ENCODE peak calls at places on chromosomes 11 and 22, in eight cellular contexts. N is CD4-positive, CD25-positive, alpha-beta regulatory T cell; Y is A549; T is tibial nerve; R is body of pancreas; J is fibroblast of lung; Q is CD8-positive, alpha-beta memory T cell; X is esophagus squamous epithelium. P is an unnamed sample. For H3K4me1, the result is how much of the 10 kb centered on the place peaks cover.

GRCh38 chr11:74384641-74385040 is 13.6 kb downstream of the PGM2L1 start:
- DNase-seq in N (no peak), Y (no peak), T (no peak), R (no peak), J (no peak), Q (no peak), X (no peak), P (no peak)

GRCh38 chr11:46112961-46113617 is 8.2 kb downstream of the PHF21A start:
- DNase-seq in N (peak), Y (peak), T (no peak), R (peak), J (peak), Q (no peak), X (no peak), P (peak)

GRCh38 chr11:1302461-1303073 is 6.9 kb downstream of the TOLLIP start:
- DNase-seq in N (no peak), Y (no peak), T (no peak), R (peak), J (no peak), Q (no peak), X (no peak), P (no peak)

GRCh38 chr11:36492724-36493304 is 17.3 kb downstream of the TRAF6 start:
- DNase-seq in N (peak), Y (peak), T (no peak), R (no peak), J (peak), Q (no peak), X (no peak), P (peak)

GRCh38 chr11:129933262-129933661 is 37.9 kb upstream of the NFRKB start:
- DNase-seq in N (no peak), Y (no peak), T (no peak), R (no peak), J (no peak), Q (no peak), X (no peak), P (no peak)

GRCh38 chr11:128889657-128890213 is 1.4 kb upstream of the KCNJ5 start:
- DNase-seq in N (no peak), Y (no peak), T (no peak), R (no peak), J (no peak), Q (no peak), X (no peak), P (no peak)

GRCh38 chr11:78941226-78941851 is 366.7 kb upstream of the NARS2 start:
- DNase-seq in N (no peak), Y (no peak), T (no peak), R (no peak), J (no peak), Q (no peak), X (no peak), P (no peak)

GRCh38 chr11:90737328-90738050 is 514.6 kb upstream of the CHORDC1 start:
- DNase-seq in N (no peak), Y (no peak), T (no peak), R (no peak), J (peak), Q (no peak), X (no peak), P (no peak)

GRCh38 chr11:72826191-72826941 is 12.2 kb downstream of the ATG16L2 start:
- DNase-seq in N (no peak), Y (no peak), T (no peak), R (no peak), J (no peak), Q (no peak), X (no peak), P (no peak)

GRCh38 chr11:66142370-66143263 is 72.5 kb downstream of the PACS1 start:
- DNase-seq in N (no peak), Y (peak), T (no peak), R (peak), J (no peak), Q (no peak), X (no peak), P (no peak)

GRCh38 chr11:5257296-5257695 is 2.7 kb upstream of the HBG2 start:
- DNase-seq in N (no peak), Y (no peak), T (no peak), R (no peak), J (no peak), Q (no peak), X (no peak), P (no peak)

GRCh38 chr11:23903044-23903704 is 593.7 kb upstream of the LUZP2 start:
- DNase-seq in N (no peak), Y (no peak), T (no peak), R (no peak), J (peak), Q (no peak), X (no peak), P (no peak)

GRCh38 chr11:132822294-132822693 is 710.0 kb downstream of the OPCML start:
- DNase-seq in N (no peak), Y (no peak), T (no peak), R (no peak), J (no peak), Q (no peak), X (no peak), P (no peak)

GRCh38 chr22:49158741-49159564 is 668.7 kb downstream of the BRD1 start:
- DNase-seq in N (no peak), Y (no peak), T (no peak), R (no peak), J (no peak), Q (no peak), X (no peak), P (no peak)

GRCh38 chr11:58629857-58630256 is 7.4 kb downstream of the CNTF start:
- DNase-seq in N (peak), Y (peak), T (no peak), R (peak), J (peak), Q (no peak), X (no peak), P (no peak)

GRCh38 chr11:3058753-3059664 is 1.8 kb upstream of the CARS1 start:
- DNase-seq in N (no peak), Y (no peak), T (no peak), R (no peak), J (peak), Q (no peak), X (no peak), P (no peak)

GRCh38 chr11:112784323-112785073 is 176.7 kb upstream of the NCAM1 start:
- DNase-seq in N (no peak), Y (no peak), T (no peak), R (peak), J (peak), Q (no peak), X (no peak), P (no peak)

GRCh38 chr11:64888761-64889511 is 10.5 kb upstream of the EHD1 start:
- DNase-seq in N (no peak), Y (peak), T (no peak), R (peak), J (no peak), Q (no peak), X (no peak), P (no peak)

GRCh38 chr11:110711776-110712642 is at the start of gene ARHGAP20:
- DNase-seq in N (peak), Y (peak), T (peak), R (peak), J (peak), Q (peak), X (no peak), P (no peak)

GRCh38 chr11:66082936-66083698 is 13.0 kb downstream of the PACS1 start:
- DNase-seq in N (no peak), Y (no peak), T (no peak), R (peak), J (no peak), Q (no peak), X (no peak), P (no peak)

GRCh38 chr11:9264381-9265210 is 554 bp downstream of the DENND5A start:
- DNase-seq in N (peak), Y (peak), T (peak), R (peak), J (peak), Q (no peak), X (peak), P (peak)

GRCh38 chr11:96614846-96615245 is 225.0 kb downstream of the JRKL start:
- DNase-seq in N (no peak), Y (no peak), T (no peak), R (no peak), J (no peak), Q (no peak), X (no peak), P (no peak)

GRCh38 chr22:49962012-49962750 is 1.6 kb downstream of the PIM3 start:
- DNase-seq in N (peak), Y (peak), T (peak), R (peak), J (peak), Q (peak), X (no peak), P (peak)

GRCh38 chr22:45645526-45646414 is 25.9 kb upstream of the ATXN10 start:
- DNase-seq in N (peak), Y (peak), T (peak), R (peak), J (peak), Q (peak), X (no peak), P (peak)

GRCh38 chr22:28103596-28103995 is 184.5 kb upstream of the PITPNB start:
- DNase-seq in N (no peak), Y (no peak), T (no peak), R (no peak), J (peak), Q (no peak), X (no peak), P (no peak)
- H3K27ac ChIP-seq in N (no peak), Y (no peak), T (no peak), R (no peak), J (no peak), Q (no peak), X (peak), P (no peak)

GRCh38 chr11:13303668-13304649 is 26.4 kb downstream of the BMAL1 start:
- DNase-seq in N (no peak), Y (no peak), T (no peak), R (no peak), J (no peak), Q (no peak), X (no peak), P (no peak)
- H3K4me1 ChIP-seq in N (half or more), Y (under half), T (under half), R (under half), J (under half), Q (half or more), X (half or more), P (half or more)

GRCh38 chr11:43943357-43943930 is 1.0 kb downstream of the C11orf96 start:
- DNase-seq in N (no peak), Y (no peak), T (no peak), R (no peak), J (no peak), Q (no peak), X (no peak), P (no peak)
- H3K27ac ChIP-seq in N (no peak), Y (no peak), T (peak), R (peak), J (no peak), Q (no peak), X (peak), P (no peak)

GRCh38 chr11:114073506-114074381 is 14.2 kb downstream of the ZBTB16 start:
- DNase-seq in N (peak), Y (no peak), T (no peak), R (no peak), J (no peak), Q (peak), X (no peak), P (peak)
- H3K4me1 ChIP-seq in N (under half), Y (under half), T (under half), R (half or more), J (under half), Q (under half), X (half or more), P (under half)

GRCh38 chr11:61578819-61579218 is 2.1 kb downstream of the SYT7 start:
- DNase-seq in N (no peak), Y (no peak), T (no peak), R (no peak), J (no peak), Q (no peak), X (no peak), P (no peak)

GRCh38 chr11:61580292-61580888 is 486 bp downstream of the SYT7 start:
- DNase-seq in N (no peak), Y (peak), T (no peak), R (peak), J (no peak), Q (no peak), X (no peak), P (no peak)

GRCh38 chr11:61581030-61581928 is at the start of gene SYT7:
- DNase-seq in N (peak), Y (peak), T (peak), R (peak), J (peak), Q (peak), X (peak), P (peak)

GRCh38 chr11:61579398-61580291 is 1.2 kb downstream of the SYT7 start:
- DNase-seq in N (no peak), Y (no peak), T (no peak), R (no peak), J (no peak), Q (no peak), X (no peak), P (no peak)

DNA sequence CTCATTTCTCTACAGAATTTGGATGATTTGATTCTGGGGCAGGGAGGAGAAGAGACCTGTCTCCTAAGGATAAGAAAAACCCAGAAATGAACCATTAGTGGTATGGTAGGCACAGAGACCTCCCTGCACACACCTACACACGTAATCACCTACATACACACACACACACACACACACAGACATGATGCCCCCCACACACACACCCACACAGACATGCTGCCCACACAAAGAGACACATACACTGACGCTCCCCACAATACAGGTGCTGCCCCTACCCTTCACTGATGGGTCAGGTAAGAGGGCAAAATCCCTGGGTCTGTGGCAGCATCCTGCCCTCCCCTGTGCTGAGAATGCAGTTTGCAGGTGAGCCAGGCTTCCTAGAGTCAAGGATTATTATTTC is 1.1 kb upstream of the SYT7 start:
- DNase-seq in N (no peak), Y (no peak), T (no peak), R (no peak), J (no peak), Q (no peak), X (no peak), P (no peak)
- H3K27ac ChIP-seq in N (no peak), Y (no peak), T (no peak), R (no peak), J (no peak), Q (no peak), X (peak), P (no peak)

DNA sequence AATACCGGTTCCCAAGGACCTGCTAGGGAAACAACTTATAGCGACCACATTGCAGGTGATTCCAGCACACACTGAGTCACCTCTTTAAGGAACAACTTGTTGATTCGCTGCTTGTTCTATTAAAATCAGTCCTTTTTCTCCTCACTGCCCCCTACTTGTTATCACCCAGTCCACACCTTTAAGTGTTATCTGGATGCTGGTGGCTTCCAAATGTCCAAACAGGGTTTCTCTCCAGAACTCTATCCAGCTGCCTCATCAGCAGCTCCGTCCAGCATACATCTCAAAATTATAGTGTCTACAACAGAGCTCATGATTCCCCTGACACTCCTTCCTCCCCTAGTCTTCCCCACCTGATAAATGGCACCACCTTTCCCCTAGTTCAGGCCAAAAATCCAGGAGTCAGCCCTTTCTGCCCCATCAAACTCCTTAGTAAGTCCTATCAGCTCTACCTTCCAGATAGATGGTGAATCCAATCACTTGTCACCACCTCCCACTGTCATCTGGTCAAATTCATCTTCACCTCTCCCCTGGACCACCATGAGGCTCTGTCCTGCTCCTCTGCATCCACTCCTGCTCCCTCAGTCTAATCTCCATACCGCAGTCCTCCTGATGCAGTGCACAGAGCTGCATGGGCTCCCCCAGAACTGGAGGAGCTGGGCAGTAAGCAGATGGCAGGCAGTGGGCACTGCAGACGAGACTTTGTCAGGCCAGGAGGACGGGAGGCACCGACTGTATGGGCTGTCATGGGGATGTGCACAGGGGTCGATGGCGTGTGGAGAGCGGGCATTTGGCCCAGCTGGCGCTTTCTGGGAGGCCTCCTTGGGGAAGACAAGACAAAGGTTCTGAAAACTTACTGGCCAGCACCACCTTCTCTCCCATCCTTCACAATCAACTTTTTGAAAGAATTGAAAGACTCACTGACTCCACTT is 19.3 kb downstream of the IL10RA start:
- DNase-seq in N (no peak), Y (no peak), T (no peak), R (no peak), J (no peak), Q (no peak), X (no peak), P (no peak)
- H3K4me1 ChIP-seq in N (half or more), Y (under half), T (under half), R (under half), J (under half), Q (half or more), X (half or more), P (half or more)

DNA sequence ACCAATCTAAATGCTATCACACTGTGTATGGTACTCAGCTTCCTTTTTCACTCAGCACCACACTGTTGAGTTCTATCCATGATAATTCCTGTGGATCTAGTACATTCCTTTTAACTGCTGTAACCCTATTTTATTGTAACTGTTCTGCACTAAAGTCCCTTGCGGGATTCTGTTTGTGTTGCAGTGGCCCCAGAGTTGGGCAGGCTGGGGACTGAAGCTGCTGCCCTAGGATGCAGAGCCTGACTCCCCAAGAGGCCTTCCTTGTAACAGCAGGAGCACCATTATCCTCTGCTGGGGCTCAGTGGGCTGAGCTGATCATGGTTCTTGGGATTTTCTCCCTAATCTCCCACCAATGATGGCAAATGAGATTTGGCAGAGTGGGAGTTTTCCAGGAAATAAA is 77.7 kb downstream of the CABIN1 start:
- DNase-seq in N (no peak), Y (no peak), T (no peak), R (no peak), J (peak), Q (no peak), X (no peak), P (no peak)
- H3K27ac ChIP-seq in N (no peak), Y (no peak), T (no peak), R (no peak), J (no peak), Q (no peak), X (no peak), P (no peak)

P was measured in CD8-positive, alpha-beta T cell.